ENCODE peak calls at places on chromosome 1, in four cellular contexts. One of them, this sample, is unnamed.
A peak's percentile ranks its signal among the peaks of the same experiment; 100 is the strongest.

GRCh38 chr1:175822575-175822974 is 79.2 kb upstream of the TNR start:
- DNase-seq in mammary epithelial cell: peak; percentile 77
- DNase-seq in lung: no peak
- DNase-seq in progenitor cell of endocrine pancreas: no peak
- DNase-seq in this sample: no peak

GRCh38 chr1:37663426-37664000 is 28.8 kb upstream of the CDCA8 start:
- DNase-seq in mammary epithelial cell: no peak
- DNase-seq in lung: no peak
- DNase-seq in progenitor cell of endocrine pancreas: no peak
- DNase-seq in this sample: no peak

GRCh38 chr1:109089242-109090015 is 1.1 kb upstream of the TMEM167B start:
- DNase-seq in mammary epithelial cell: peak; percentile 34
- DNase-seq in lung: peak; percentile 59
- DNase-seq in progenitor cell of endocrine pancreas: no peak
- DNase-seq in this sample: peak; percentile 72

GRCh38 chr1:175157200-175157599 is 35.4 kb downstream of the KIAA0040 start:
- DNase-seq in mammary epithelial cell: no peak
- DNase-seq in lung: no peak
- DNase-seq in progenitor cell of endocrine pancreas: no peak
- DNase-seq in this sample: no peak

GRCh38 chr1:155062702-155063411 is 683 bp upstream of the EFNA4 start:
- DNase-seq in mammary epithelial cell: no peak
- DNase-seq in lung: no peak
- DNase-seq in progenitor cell of endocrine pancreas: peak; percentile 75
- DNase-seq in this sample: peak; percentile 85

GRCh38 chr1:183580281-183580682 is 10.0 kb downstream of the NCF2 start:
- DNase-seq in mammary epithelial cell: no peak
- DNase-seq in lung: no peak
- DNase-seq in progenitor cell of endocrine pancreas: no peak
- DNase-seq in this sample: peak; percentile 59

GRCh38 chr1:4554291-4554865 is 100.0 kb upstream of the AJAP1 start:
- DNase-seq in mammary epithelial cell: no peak
- DNase-seq in lung: no peak
- DNase-seq in progenitor cell of endocrine pancreas: no peak
- DNase-seq in this sample: no peak

GRCh38 chr1:216186816-216187215 is 236.4 kb downstream of the USH2A start:
- DNase-seq in mammary epithelial cell: no peak
- DNase-seq in lung: no peak
- DNase-seq in progenitor cell of endocrine pancreas: no peak
- DNase-seq in this sample: no peak

GRCh38 chr1:153921803-153922075 is 1.0 kb downstream of the GATAD2B start:
- DNase-seq in mammary epithelial cell: peak; percentile 25
- DNase-seq in lung: no peak
- DNase-seq in progenitor cell of endocrine pancreas: no peak
- DNase-seq in this sample: no peak

DNA sequence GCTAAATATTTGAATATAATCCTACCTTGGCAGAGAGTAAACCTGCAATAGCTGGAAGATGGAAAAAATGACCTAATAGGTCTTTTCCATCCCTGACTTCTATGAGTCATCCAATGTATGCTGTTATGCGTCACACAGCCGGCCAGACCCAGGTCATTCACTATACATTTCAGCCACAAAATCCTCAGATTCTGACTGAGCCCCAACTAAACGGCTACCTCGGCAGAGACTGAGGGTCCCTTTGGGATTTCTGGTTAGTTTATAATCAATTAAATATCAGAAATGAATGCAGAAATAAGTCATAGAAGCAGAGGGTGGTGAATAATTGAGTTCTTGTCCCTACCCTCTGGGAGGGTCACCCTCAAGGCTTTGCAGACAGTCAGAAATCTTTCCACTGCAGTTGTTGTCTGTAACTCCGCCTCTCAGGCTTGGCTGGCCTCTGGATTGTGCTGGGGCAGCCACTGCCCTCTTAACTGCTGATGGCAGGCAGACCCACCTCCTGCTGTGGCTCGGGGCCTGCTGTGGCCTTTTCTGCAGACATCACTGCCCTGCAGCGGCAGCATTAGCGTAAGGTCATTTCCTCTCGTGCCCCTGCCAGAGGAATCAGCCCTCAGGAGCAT is 240.5 kb downstream of the TGFB2 start:
- DNase-seq in mammary epithelial cell: peak; percentile 81
- DNase-seq in lung: no peak
- DNase-seq in progenitor cell of endocrine pancreas: no peak
- DNase-seq in this sample: peak; percentile 20
- TF ChIP-seq CTCF in mammary epithelial cell: no peak
- TF ChIP-seq CTCF in lung: no peak
- TF ChIP-seq CTCF in progenitor cell of endocrine pancreas: no peak
- TF ChIP-seq CTCF in this sample: no peak

GRCh38 chr1:110902820-110903463 is 30.0 kb downstream of the CD53 start:
- DNase-seq in mammary epithelial cell: no peak
- DNase-seq in lung: no peak
- DNase-seq in progenitor cell of endocrine pancreas: no peak
- DNase-seq in this sample: no peak
- TF ChIP-seq CTCF in mammary epithelial cell: no peak
- TF ChIP-seq CTCF in lung: no peak
- TF ChIP-seq CTCF in progenitor cell of endocrine pancreas: no peak
- TF ChIP-seq CTCF in this sample: no peak

GRCh38 chr1:236301080-236301957 is 19.6 kb upstream of the ERO1B start:
- DNase-seq in mammary epithelial cell: no peak
- DNase-seq in lung: no peak
- DNase-seq in progenitor cell of endocrine pancreas: no peak
- DNase-seq in this sample: no peak

GRCh38 chr1:236304682-236305081 is 22.9 kb upstream of the ERO1B start:
- DNase-seq in mammary epithelial cell: no peak
- DNase-seq in lung: no peak
- DNase-seq in progenitor cell of endocrine pancreas: no peak
- DNase-seq in this sample: no peak

GRCh38 chr1:236302941-236303340 is 21.2 kb upstream of the ERO1B start:
- DNase-seq in mammary epithelial cell: peak; percentile 5
- DNase-seq in lung: no peak
- DNase-seq in progenitor cell of endocrine pancreas: no peak
- DNase-seq in this sample: no peak

GRCh38 chr1:236301958-236302335 is 20.2 kb upstream of the ERO1B start:
- DNase-seq in mammary epithelial cell: no peak
- DNase-seq in lung: no peak
- DNase-seq in progenitor cell of endocrine pancreas: no peak
- DNase-seq in this sample: no peak

GRCh38 chr1:236303675-236304074 is 21.9 kb upstream of the ERO1B start:
- DNase-seq in mammary epithelial cell: peak; percentile 48
- DNase-seq in lung: no peak
- DNase-seq in progenitor cell of endocrine pancreas: no peak
- DNase-seq in this sample: no peak
- TF ChIP-seq CTCF in mammary epithelial cell: no peak
- TF ChIP-seq CTCF in lung: no peak
- TF ChIP-seq CTCF in progenitor cell of endocrine pancreas: no peak
- TF ChIP-seq CTCF in this sample: no peak

DNA sequence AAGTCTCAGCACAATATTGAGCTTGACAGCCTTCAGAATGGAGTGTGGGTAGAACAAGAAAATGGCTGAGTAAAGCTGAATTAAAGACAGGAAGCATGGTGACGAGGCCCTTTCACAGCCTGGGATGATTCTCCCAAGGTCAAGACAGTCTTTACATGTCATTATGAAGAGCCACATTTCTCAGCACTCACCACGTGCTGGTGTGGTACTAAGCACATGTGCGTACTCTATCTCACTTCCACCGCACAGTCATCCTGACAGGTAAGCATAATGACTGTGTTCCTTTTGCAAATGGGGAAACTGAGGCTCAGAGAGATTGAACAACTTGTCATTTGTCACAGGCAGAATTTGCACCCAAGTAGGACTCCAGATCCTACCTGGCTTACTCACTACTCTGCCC is 92.8 kb upstream of the COA6 start:
- DNase-seq in mammary epithelial cell: no peak
- DNase-seq in lung: no peak
- DNase-seq in progenitor cell of endocrine pancreas: no peak
- DNase-seq in this sample: no peak
- TF ChIP-seq CTCF in mammary epithelial cell: no peak
- TF ChIP-seq CTCF in lung: no peak
- TF ChIP-seq CTCF in progenitor cell of endocrine pancreas: no peak
- TF ChIP-seq CTCF in this sample: no peak

DNA sequence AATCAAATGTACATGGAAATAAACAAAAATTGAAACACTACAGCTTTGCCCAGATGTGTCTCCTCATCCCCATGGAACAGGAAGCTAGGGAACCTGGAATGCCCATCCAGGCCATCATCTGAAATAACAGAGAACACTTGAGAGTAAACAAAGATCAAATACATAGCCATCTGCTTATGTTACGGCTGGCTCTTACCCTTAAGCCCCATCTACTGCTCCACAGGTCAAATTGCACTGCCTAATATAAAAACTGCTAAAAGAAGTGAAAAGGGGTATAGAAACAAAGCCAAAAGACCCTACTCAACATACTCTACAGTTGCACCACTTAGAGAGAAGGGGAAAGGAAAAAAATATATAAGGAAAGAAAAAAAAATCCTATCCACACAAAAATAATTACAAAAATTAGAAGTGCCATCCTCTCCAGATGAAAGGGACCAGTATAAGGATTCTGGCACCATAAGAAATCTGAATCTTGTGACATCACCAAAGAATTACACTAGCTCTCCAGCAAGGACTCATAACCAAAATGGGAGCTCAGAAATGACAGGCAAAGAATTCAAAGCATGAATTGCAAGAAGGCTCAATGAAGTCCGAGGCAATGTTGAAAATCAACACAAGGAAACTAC is 26.9 kb downstream of the OR6Y1 start:
- DNase-seq in mammary epithelial cell: peak; percentile 2
- DNase-seq in lung: no peak
- DNase-seq in progenitor cell of endocrine pancreas: no peak
- DNase-seq in this sample: peak; percentile 31
- TF ChIP-seq CTCF in mammary epithelial cell: no peak
- TF ChIP-seq CTCF in lung: no peak
- TF ChIP-seq CTCF in progenitor cell of endocrine pancreas: no peak
- TF ChIP-seq CTCF in this sample: peak; percentile 62

GRCh38 chr1:226960256-226960655 is 20.2 kb downstream of the COQ8A start:
- DNase-seq in mammary epithelial cell: no peak
- DNase-seq in lung: no peak
- DNase-seq in progenitor cell of endocrine pancreas: no peak
- DNase-seq in this sample: no peak
- TF ChIP-seq CTCF in mammary epithelial cell: no peak
- TF ChIP-seq CTCF in lung: no peak
- TF ChIP-seq CTCF in progenitor cell of endocrine pancreas: no peak
- TF ChIP-seq CTCF in this sample: no peak

GRCh38 chr1:214719207-214719606 is 116.2 kb downstream of the CENPF start:
- DNase-seq in mammary epithelial cell: no peak
- DNase-seq in lung: no peak
- DNase-seq in progenitor cell of endocrine pancreas: no peak
- DNase-seq in this sample: no peak
- TF ChIP-seq CTCF in mammary epithelial cell: peak; percentile 8
- TF ChIP-seq CTCF in lung: no peak
- TF ChIP-seq CTCF in progenitor cell of endocrine pancreas: peak; percentile 16
- TF ChIP-seq CTCF in this sample: no peak

GRCh38 chr1:194297999-194298598 is 1111.7 kb upstream of the B3GALT2 start:
- DNase-seq in mammary epithelial cell: no peak
- DNase-seq in lung: no peak
- DNase-seq in progenitor cell of endocrine pancreas: no peak
- DNase-seq in this sample: no peak

GRCh38 chr1:194296201-194296600 is 1109.8 kb upstream of the B3GALT2 start:
- DNase-seq in mammary epithelial cell: no peak
- DNase-seq in lung: no peak
- DNase-seq in progenitor cell of endocrine pancreas: no peak
- DNase-seq in this sample: no peak

GRCh38 chr1:194297100-194297499 is 1110.7 kb upstream of the B3GALT2 start:
- DNase-seq in mammary epithelial cell: no peak
- DNase-seq in lung: no peak
- DNase-seq in progenitor cell of endocrine pancreas: no peak
- DNase-seq in this sample: no peak

GRCh38 chr1:194294006-194294405 is 1107.6 kb upstream of the B3GALT2 start:
- DNase-seq in mammary epithelial cell: no peak
- DNase-seq in lung: no peak
- DNase-seq in progenitor cell of endocrine pancreas: no peak
- DNase-seq in this sample: no peak

GRCh38 chr1:194295690-194296089 is 1109.3 kb upstream of the B3GALT2 start:
- DNase-seq in mammary epithelial cell: peak; percentile 19
- DNase-seq in lung: no peak
- DNase-seq in progenitor cell of endocrine pancreas: no peak
- DNase-seq in this sample: peak; percentile 36
- TF ChIP-seq CTCF in mammary epithelial cell: peak; percentile 34
- TF ChIP-seq CTCF in lung: peak; percentile 36
- TF ChIP-seq CTCF in progenitor cell of endocrine pancreas: peak; percentile 71
- TF ChIP-seq CTCF in this sample: peak; percentile 62

GRCh38 chr1:73637275-73637674 is 560.7 kb downstream of the LRRIQ3 start:
- DNase-seq in mammary epithelial cell: no peak
- DNase-seq in lung: no peak
- DNase-seq in progenitor cell of endocrine pancreas: no peak
- DNase-seq in this sample: no peak

GRCh38 chr1:73639494-73639893 is 558.5 kb downstream of the LRRIQ3 start:
- DNase-seq in mammary epithelial cell: no peak
- DNase-seq in lung: no peak
- DNase-seq in progenitor cell of endocrine pancreas: no peak
- DNase-seq in this sample: no peak

GRCh38 chr1:73635021-73635420 is 563.0 kb downstream of the LRRIQ3 start:
- DNase-seq in mammary epithelial cell: no peak
- DNase-seq in lung: no peak
- DNase-seq in progenitor cell of endocrine pancreas: no peak
- DNase-seq in this sample: no peak
- TF ChIP-seq CTCF in mammary epithelial cell: no peak
- TF ChIP-seq CTCF in lung: no peak
- TF ChIP-seq CTCF in progenitor cell of endocrine pancreas: no peak
- TF ChIP-seq CTCF in this sample: no peak

This sample was measured in endothelial cell.